ENCODE peak calls at places on chromosomes 4 and X, in six cellular contexts. One of them, this sample, is unnamed. For H3K9me3, the result is how much of the 10 kb centered on the place peaks cover.

GRCh38 chr4:109350121-109350520 is 47.7 kb upstream of the COL25A1 start:
- DNase-seq in adrenal gland: no peak
- DNase-seq in K562: no peak
- DNase-seq in neural progenitor cell: no peak
- DNase-seq in SJSA1: no peak
- DNase-seq in CD4-positive, alpha-beta T cell: no peak
- DNase-seq in this sample: no peak

GRCh38 chr4:116516711-116517110 is 568.7 kb downstream of the TRAM1L1 start:
- DNase-seq in neural progenitor cell: no peak
- DNase-seq in SJSA1: no peak
- DNase-seq in CD4-positive, alpha-beta T cell: no peak
- DNase-seq in adrenal gland: no peak
- DNase-seq in K562: no peak
- DNase-seq in this sample: no peak

GRCh38 chr4:170875868-170876267 is 786.1 kb upstream of the AADAT start:
- DNase-seq in neural progenitor cell: peak
- DNase-seq in K562: no peak
- DNase-seq in adrenal gland: no peak
- DNase-seq in SJSA1: no peak
- DNase-seq in CD4-positive, alpha-beta T cell: no peak
- DNase-seq in this sample: no peak

GRCh38 chrX:13983734-13984133 is 46.0 kb downstream of the GEMIN8 start:
- DNase-seq in CD4-positive, alpha-beta T cell: no peak
- DNase-seq in adrenal gland: no peak
- DNase-seq in SJSA1: no peak
- DNase-seq in neural progenitor cell: no peak
- DNase-seq in K562: no peak
- DNase-seq in this sample: no peak

GRCh38 chr4:56049428-56050212 is 100.9 kb downstream of the CEP135 start:
- DNase-seq in neural progenitor cell: peak
- DNase-seq in SJSA1: peak
- DNase-seq in K562: peak
- DNase-seq in adrenal gland: no peak
- DNase-seq in CD4-positive, alpha-beta T cell: no peak
- DNase-seq in this sample: peak

GRCh38 chr4:184477201-184477999 is 3.0 kb upstream of the IRF2 start:
- DNase-seq in K562: no peak
- DNase-seq in CD4-positive, alpha-beta T cell: no peak
- DNase-seq in adrenal gland: no peak
- DNase-seq in neural progenitor cell: peak
- DNase-seq in SJSA1: no peak
- DNase-seq in this sample: no peak

GRCh38 chrX:10900585-10901289 is 210.4 kb upstream of the HCCS start:
- DNase-seq in CD4-positive, alpha-beta T cell: no peak
- DNase-seq in K562: no peak
- DNase-seq in adrenal gland: no peak
- DNase-seq in neural progenitor cell: no peak
- DNase-seq in SJSA1: peak
- DNase-seq in this sample: no peak

GRCh38 chr4:89539797-89540711 is 232.5 kb upstream of the GPRIN3 start:
- DNase-seq in adrenal gland: no peak
- DNase-seq in SJSA1: no peak
- DNase-seq in K562: no peak
- DNase-seq in CD4-positive, alpha-beta T cell: no peak
- DNase-seq in neural progenitor cell: no peak
- DNase-seq in this sample: no peak

GRCh38 chr4:126396703-126397102 is 1081.9 kb downstream of the FAT4 start:
- DNase-seq in CD4-positive, alpha-beta T cell: no peak
- DNase-seq in K562: no peak
- DNase-seq in adrenal gland: no peak
- DNase-seq in SJSA1: no peak
- DNase-seq in neural progenitor cell: no peak
- DNase-seq in this sample: no peak

GRCh38 chr4:105979506-105979905 is 84.2 kb downstream of the NPNT start:
- DNase-seq in K562: no peak
- DNase-seq in adrenal gland: no peak
- DNase-seq in neural progenitor cell: no peak
- DNase-seq in CD4-positive, alpha-beta T cell: no peak
- DNase-seq in SJSA1: no peak
- DNase-seq in this sample: no peak

GRCh38 chrX:1537031-1537715 is at the start of gene P2RY8:
- DNase-seq in adrenal gland: peak
- DNase-seq in CD4-positive, alpha-beta T cell: peak
- DNase-seq in K562: no peak
- DNase-seq in neural progenitor cell: no peak
- DNase-seq in SJSA1: no peak
- DNase-seq in this sample: peak

GRCh38 chr4:38639245-38639644 is 24.8 kb upstream of the KLF3 start:
- DNase-seq in neural progenitor cell: no peak
- DNase-seq in SJSA1: no peak
- DNase-seq in K562: no peak
- DNase-seq in adrenal gland: no peak
- DNase-seq in CD4-positive, alpha-beta T cell: no peak
- DNase-seq in this sample: no peak

GRCh38 chr4:792729-793108 is 33.2 kb downstream of the CPLX1 start:
- DNase-seq in neural progenitor cell: no peak
- DNase-seq in K562: no peak
- DNase-seq in adrenal gland: no peak
- DNase-seq in CD4-positive, alpha-beta T cell: peak
- DNase-seq in SJSA1: no peak
- DNase-seq in this sample: no peak

GRCh38 chr4:176393306-176394013 is 73.7 kb downstream of the SPCS3 start:
- DNase-seq in K562: no peak
- DNase-seq in adrenal gland: no peak
- DNase-seq in SJSA1: no peak
- DNase-seq in CD4-positive, alpha-beta T cell: no peak
- DNase-seq in neural progenitor cell: peak
- DNase-seq in this sample: no peak

GRCh38 chr4:1208970-1209704 is 36.8 kb upstream of the SPON2 start:
- DNase-seq in CD4-positive, alpha-beta T cell: no peak
- DNase-seq in neural progenitor cell: no peak
- DNase-seq in adrenal gland: peak
- DNase-seq in SJSA1: no peak
- DNase-seq in K562: no peak
- DNase-seq in this sample: peak

GRCh38 chr4:76850010-76850441 is 47.9 kb downstream of the SOWAHB start:
- DNase-seq in SJSA1: peak
- DNase-seq in K562: no peak
- DNase-seq in neural progenitor cell: no peak
- DNase-seq in adrenal gland: peak
- DNase-seq in CD4-positive, alpha-beta T cell: no peak
- DNase-seq in this sample: no peak

GRCh38 chr4:107619065-107619464 is 101.0 kb downstream of the PAPSS1 start:
- DNase-seq in adrenal gland: no peak
- DNase-seq in K562: no peak
- DNase-seq in CD4-positive, alpha-beta T cell: no peak
- DNase-seq in SJSA1: peak
- DNase-seq in neural progenitor cell: no peak
- DNase-seq in this sample: no peak

GRCh38 chrX:134177527-134177926 is 59.5 kb upstream of the CCDC160 start:
- DNase-seq in SJSA1: no peak
- DNase-seq in neural progenitor cell: peak
- DNase-seq in adrenal gland: no peak
- DNase-seq in K562: no peak
- DNase-seq in CD4-positive, alpha-beta T cell: no peak
- DNase-seq in this sample: no peak

GRCh38 chrX:276588-277171 is 4.5 kb upstream of the PLCXD1 start:
- DNase-seq in adrenal gland: peak
- DNase-seq in neural progenitor cell: peak
- DNase-seq in K562: peak
- DNase-seq in SJSA1: peak
- DNase-seq in CD4-positive, alpha-beta T cell: no peak
- DNase-seq in this sample: peak

GRCh38 chr4:2250764-2251072 is 8.8 kb upstream of the HAUS3 start:
- DNase-seq in SJSA1: no peak
- DNase-seq in K562: no peak
- DNase-seq in CD4-positive, alpha-beta T cell: no peak
- DNase-seq in adrenal gland: no peak
- DNase-seq in neural progenitor cell: no peak
- DNase-seq in this sample: peak

GRCh38 chr4:39621582-39621981 is 17.1 kb downstream of the SMIM14 start:
- DNase-seq in K562: no peak
- DNase-seq in CD4-positive, alpha-beta T cell: no peak
- DNase-seq in SJSA1: peak
- DNase-seq in adrenal gland: peak
- DNase-seq in neural progenitor cell: no peak
- DNase-seq in this sample: peak

GRCh38 chrX:50081282-50081955 is 119.4 kb downstream of the AKAP4 start:
- DNase-seq in CD4-positive, alpha-beta T cell: no peak
- DNase-seq in adrenal gland: peak
- DNase-seq in SJSA1: no peak
- DNase-seq in neural progenitor cell: peak
- DNase-seq in K562: no peak
- DNase-seq in this sample: no peak

GRCh38 chrX:10254746-10255145 is 98.0 kb downstream of the CLCN4 start:
- DNase-seq in adrenal gland: no peak
- DNase-seq in CD4-positive, alpha-beta T cell: no peak
- DNase-seq in K562: no peak
- DNase-seq in SJSA1: no peak
- DNase-seq in neural progenitor cell: no peak
- DNase-seq in this sample: no peak

GRCh38 chrX:48540480-48540879 is 966 bp downstream of the TBC1D25 start:
- DNase-seq in CD4-positive, alpha-beta T cell: no peak
- DNase-seq in neural progenitor cell: peak
- DNase-seq in K562: no peak
- DNase-seq in adrenal gland: no peak
- DNase-seq in SJSA1: no peak
- DNase-seq in this sample: no peak
- H3K9me3 ChIP-seq in CD4-positive, alpha-beta T cell: under half
- H3K9me3 ChIP-seq in neural progenitor cell: under half
- H3K9me3 ChIP-seq in K562: under half
- H3K9me3 ChIP-seq in adrenal gland: under half
- H3K9me3 ChIP-seq in SJSA1: under half
- H3K9me3 ChIP-seq in this sample: under half

DNA sequence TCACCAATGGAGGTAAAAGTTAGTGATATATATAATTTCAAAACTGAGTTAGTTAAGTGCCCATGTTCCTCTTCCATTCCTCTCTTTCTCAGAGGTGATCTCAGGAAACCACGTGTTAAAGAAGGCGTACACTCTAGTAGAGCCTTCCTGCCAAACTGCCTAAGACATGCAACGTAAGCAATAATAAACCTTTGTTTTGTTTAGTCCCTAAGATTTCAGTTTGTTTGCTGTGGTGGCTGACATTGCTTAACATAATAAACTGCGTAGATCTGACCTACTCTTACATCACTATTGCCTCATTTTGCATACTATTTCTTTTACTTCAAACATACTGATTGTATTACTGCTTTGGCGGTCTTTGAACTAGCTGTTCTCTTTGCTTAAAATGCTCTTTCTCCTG is 99.2 kb downstream of the JADE1 start:
- DNase-seq in SJSA1: no peak
- DNase-seq in CD4-positive, alpha-beta T cell: no peak
- DNase-seq in K562: no peak
- DNase-seq in adrenal gland: no peak
- DNase-seq in neural progenitor cell: no peak
- DNase-seq in this sample: no peak
- H3K9me3 ChIP-seq in SJSA1: under half
- H3K9me3 ChIP-seq in CD4-positive, alpha-beta T cell: under half
- H3K9me3 ChIP-seq in K562: under half
- H3K9me3 ChIP-seq in adrenal gland: under half
- H3K9me3 ChIP-seq in neural progenitor cell: under half
- H3K9me3 ChIP-seq in this sample: under half

GRCh38 chr4:88360256-88360655 is 18.4 kb upstream of the HERC6 start:
- DNase-seq in SJSA1: no peak
- DNase-seq in adrenal gland: no peak
- DNase-seq in CD4-positive, alpha-beta T cell: no peak
- DNase-seq in neural progenitor cell: no peak
- DNase-seq in K562: no peak
- DNase-seq in this sample: no peak
- H3K9me3 ChIP-seq in SJSA1: under half
- H3K9me3 ChIP-seq in adrenal gland: under half
- H3K9me3 ChIP-seq in CD4-positive, alpha-beta T cell: under half
- H3K9me3 ChIP-seq in neural progenitor cell: under half
- H3K9me3 ChIP-seq in K562: under half
- H3K9me3 ChIP-seq in this sample: under half

GRCh38 chrX:18099745-18100144 is 120.9 kb downstream of the BEND2 start:
- DNase-seq in CD4-positive, alpha-beta T cell: no peak
- DNase-seq in SJSA1: no peak
- DNase-seq in neural progenitor cell: no peak
- DNase-seq in K562: no peak
- DNase-seq in adrenal gland: no peak
- DNase-seq in this sample: no peak
- H3K9me3 ChIP-seq in CD4-positive, alpha-beta T cell: under half
- H3K9me3 ChIP-seq in SJSA1: under half
- H3K9me3 ChIP-seq in neural progenitor cell: under half
- H3K9me3 ChIP-seq in K562: under half
- H3K9me3 ChIP-seq in adrenal gland: under half
- H3K9me3 ChIP-seq in this sample: under half

GRCh38 chr4:67704843-67705242 is 3.9 kb upstream of the UBA6 start:
- DNase-seq in neural progenitor cell: no peak
- DNase-seq in SJSA1: no peak
- DNase-seq in adrenal gland: no peak
- DNase-seq in CD4-positive, alpha-beta T cell: no peak
- DNase-seq in K562: no peak
- DNase-seq in this sample: no peak
- H3K9me3 ChIP-seq in neural progenitor cell: under half
- H3K9me3 ChIP-seq in SJSA1: under half
- H3K9me3 ChIP-seq in adrenal gland: under half
- H3K9me3 ChIP-seq in CD4-positive, alpha-beta T cell: under half
- H3K9me3 ChIP-seq in K562: under half
- H3K9me3 ChIP-seq in this sample: under half

GRCh38 chr4:15725608-15726007 is 22.7 kb downstream of the BST1 start:
- DNase-seq in K562: no peak
- DNase-seq in neural progenitor cell: no peak
- DNase-seq in CD4-positive, alpha-beta T cell: no peak
- DNase-seq in adrenal gland: no peak
- DNase-seq in SJSA1: no peak
- DNase-seq in this sample: no peak
- H3K9me3 ChIP-seq in K562: under half
- H3K9me3 ChIP-seq in neural progenitor cell: under half
- H3K9me3 ChIP-seq in CD4-positive, alpha-beta T cell: under half
- H3K9me3 ChIP-seq in adrenal gland: under half
- H3K9me3 ChIP-seq in SJSA1: under half
- H3K9me3 ChIP-seq in this sample: under half

DNA sequence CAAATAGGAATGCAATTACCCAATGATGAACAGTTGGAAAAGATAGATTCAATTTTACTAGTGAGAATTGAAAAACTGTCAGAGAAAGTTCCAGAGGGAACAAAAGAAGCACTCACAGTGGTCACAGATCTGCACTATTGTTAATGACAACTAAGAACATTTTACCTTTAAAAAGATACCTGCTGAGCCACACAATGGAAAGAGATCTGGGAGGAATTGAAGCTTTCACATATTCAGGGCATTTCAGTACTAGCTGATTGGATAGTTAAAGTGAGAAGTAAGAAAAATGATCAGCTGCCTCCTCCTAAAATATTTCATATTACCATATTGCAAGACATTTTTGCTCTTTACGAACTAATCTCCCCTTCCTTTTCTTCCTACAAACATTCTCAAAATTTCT is 1822.2 kb downstream of the STIM2 start:
- DNase-seq in adrenal gland: no peak
- DNase-seq in CD4-positive, alpha-beta T cell: no peak
- DNase-seq in SJSA1: no peak
- DNase-seq in neural progenitor cell: peak
- DNase-seq in K562: no peak
- DNase-seq in this sample: no peak
- H3K9me3 ChIP-seq in adrenal gland: under half
- H3K9me3 ChIP-seq in CD4-positive, alpha-beta T cell: under half
- H3K9me3 ChIP-seq in SJSA1: under half
- H3K9me3 ChIP-seq in neural progenitor cell: under half
- H3K9me3 ChIP-seq in K562: under half
- H3K9me3 ChIP-seq in this sample: under half

This sample was measured in pancreas.